ENCODE peak calls at places on chromosome 12, in seven cellular contexts. K is gastrocnemius medialis, A is GM12865, V is heart right ventricle, H is heart left ventricle, E is progenitor cell of endocrine pancreas, M is WTC11. R is an unnamed sample.
A peak's percentile ranks its signal among the peaks of the same experiment; 100 is the strongest.

GRCh38 chr12:107330901-107331431 is 237.6 kb upstream of the CRY1 start:
- DNase-seq in E (no peak), M (no peak), A (no peak), H (no peak), K (no peak), V (no peak), R (no peak)

GRCh38 chr12:115998119-115998633 is 279.3 kb downstream of the MED13L start:
- DNase-seq in H (no peak), E (no peak), K (no peak), M (peak; percentile 26), A (peak; percentile 53), V (no peak), R (no peak)

GRCh38 chr12:27732281-27732680 is 21.6 kb downstream of the MRPS35 start:
- DNase-seq in V (no peak), M (peak; percentile 34), K (no peak), E (no peak), H (no peak), A (peak; percentile 37), R (no peak)

GRCh38 chr12:57134949-57135348 is 6.7 kb downstream of the LRP1 start:
- DNase-seq in H (no peak), A (no peak), K (no peak), M (no peak), E (no peak), V (no peak), R (no peak)

GRCh38 chr12:52258335-52258901 is 16.0 kb upstream of the KRT86 start:
- DNase-seq in K (no peak), V (peak; percentile 33), A (no peak), H (no peak), M (peak; percentile 64), E (peak; percentile 31), R (no peak)

GRCh38 chr12:111066744-111067437 is 146.5 kb upstream of the MYL2 start:
- DNase-seq in K (no peak), H (no peak), A (peak; percentile 13), M (no peak), E (no peak), V (no peak), R (no peak)

GRCh38 chr12:42568952-42569916 is 20.3 kb downstream of the PRICKLE1 start:
- DNase-seq in K (no peak), M (no peak), E (no peak), A (peak; percentile 61), V (no peak), H (no peak), R (no peak)

GRCh38 chr12:57754411-57755193 is at the start of gene MARCHF9:
- DNase-seq in E (no peak), K (no peak), M (peak; percentile 77), A (peak; percentile 86), V (peak; percentile 60), H (peak; percentile 62), R (no peak)

GRCh38 chr12:129659927-129660326 is 243.9 kb downstream of the TMEM132D start:
- DNase-seq in A (no peak), M (no peak), E (no peak), H (no peak), K (no peak), V (no peak), R (no peak)

GRCh38 chr12:988616-989015 is 2.4 kb upstream of the ERC1 start:
- DNase-seq in K (no peak), V (no peak), E (no peak), M (no peak), A (no peak), H (no peak), R (no peak)

GRCh38 chr12:71610036-71610795 is 53.4 kb downstream of the ZFC3H1 start:
- DNase-seq in V (no peak), A (no peak), E (no peak), K (no peak), M (no peak), H (no peak), R (no peak)

GRCh38 chr12:64318605-64319004 is 72.0 kb downstream of the C12orf56 start:
- DNase-seq in K (no peak), H (no peak), E (no peak), V (no peak), A (peak; percentile 72), M (peak; percentile 65), R (no peak)

GRCh38 chr12:59372971-59373370 is 222.9 kb upstream of the SLC16A7 start:
- DNase-seq in V (no peak), E (no peak), A (peak; percentile 13), M (peak; percentile 44), K (no peak), H (no peak), R (no peak)

GRCh38 chr12:121170581-121171260 is 38.0 kb downstream of the P2RX7 start:
- DNase-seq in A (no peak), K (no peak), H (no peak), E (no peak), V (no peak), M (no peak), R (no peak)

GRCh38 chr12:13250416-13250815 is 53.9 kb downstream of the EMP1 start:
- DNase-seq in E (no peak), M (no peak), V (no peak), K (no peak), A (no peak), H (no peak), R (no peak)

GRCh38 chr12:130226771-130227170 is 64.5 kb downstream of the FZD10 start:
- DNase-seq in K (no peak), H (no peak), E (no peak), M (no peak), A (no peak), V (no peak), R (no peak)

GRCh38 chr12:55912908-55913307 is 14.8 kb downstream of the PYM1 start:
- DNase-seq in H (no peak), K (no peak), V (no peak), M (no peak), E (no peak), A (no peak), R (no peak)

GRCh38 chr12:95836185-95836609 is 22.6 kb upstream of the SNRPF start:
- DNase-seq in A (no peak), H (no peak), M (no peak), K (no peak), E (no peak), V (no peak), R (no peak)

GRCh38 chr12:59651230-59651920 is 55.5 kb downstream of the SLC16A7 start:
- DNase-seq in M (no peak), A (no peak), H (no peak), K (no peak), V (no peak), E (no peak), R (no peak)

GRCh38 chr12:18589316-18589715 is 148.5 kb downstream of the PLCZ1 start:
- DNase-seq in K (no peak), H (no peak), A (no peak), M (no peak), V (no peak), E (no peak), R (no peak)
- TF ChIP-seq CTCF in K (no peak), H (peak; percentile 15), A (no peak), M (no peak), V (no peak), E (no peak), R (peak; percentile 19)

DNA sequence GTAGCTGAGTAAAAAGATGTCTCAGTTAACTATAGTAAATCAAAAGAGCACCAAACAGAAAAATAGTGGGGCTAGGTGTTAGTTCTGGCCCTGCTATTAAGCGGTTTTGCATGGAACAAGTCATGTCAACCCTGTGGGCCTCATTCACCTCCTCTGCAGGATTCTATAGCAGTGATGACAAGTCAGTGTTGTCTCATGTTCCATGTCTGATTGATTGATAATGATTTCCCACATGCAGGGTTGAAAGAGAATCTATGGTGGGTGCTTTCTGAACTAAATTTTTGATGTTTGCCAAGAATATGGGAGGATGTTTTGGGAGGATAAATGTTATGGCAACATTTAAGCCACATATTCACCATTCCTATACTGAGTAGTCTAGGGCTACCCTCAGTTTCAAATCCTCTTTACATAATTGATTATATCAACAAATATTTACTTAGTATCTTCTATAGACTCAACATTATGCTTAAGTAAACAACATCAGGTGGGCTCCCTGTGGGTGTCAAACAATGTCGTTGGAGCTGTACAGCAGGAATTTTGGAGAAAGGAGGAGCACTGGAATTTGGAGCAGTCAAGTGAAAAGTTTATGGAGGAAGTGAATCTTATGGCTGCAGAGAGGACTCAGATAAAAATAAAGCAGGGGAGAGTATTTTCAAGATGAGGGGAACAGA is 48.6 kb downstream of the IRAK3 start:
- DNase-seq in K (no peak), V (no peak), E (no peak), H (no peak), M (no peak), A (no peak), R (no peak)
- TF ChIP-seq CTCF in K (no peak), V (no peak), E (no peak), H (no peak), M (no peak), A (no peak), R (no peak)

DNA sequence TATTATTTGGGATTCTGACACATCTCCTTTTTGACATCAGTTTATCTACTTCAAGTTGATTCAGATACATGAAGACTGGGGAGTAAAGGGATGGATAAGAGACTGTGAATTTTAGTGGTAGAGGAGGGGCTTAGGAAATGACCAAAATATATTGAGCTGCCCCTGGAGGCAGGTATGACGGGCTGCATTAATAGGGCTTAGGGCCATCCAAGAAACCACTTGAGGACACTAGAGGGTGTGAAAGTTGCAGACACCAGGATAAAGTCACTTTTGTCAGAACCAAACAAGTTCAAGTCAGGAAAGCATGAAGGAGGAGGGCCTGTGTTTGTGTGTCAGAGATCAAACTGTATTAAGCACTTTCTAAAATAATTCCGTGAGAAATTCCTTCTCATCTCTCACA is 137.1 kb downstream of the SLC38A1 start:
- DNase-seq in K (no peak), V (no peak), E (no peak), H (no peak), M (no peak), A (peak; percentile 19), R (no peak)
- TF ChIP-seq CTCF in K (no peak), V (peak; percentile 12), E (peak; percentile 7), H (peak; percentile 19), M (no peak), A (no peak), R (peak; percentile 21)

DNA sequence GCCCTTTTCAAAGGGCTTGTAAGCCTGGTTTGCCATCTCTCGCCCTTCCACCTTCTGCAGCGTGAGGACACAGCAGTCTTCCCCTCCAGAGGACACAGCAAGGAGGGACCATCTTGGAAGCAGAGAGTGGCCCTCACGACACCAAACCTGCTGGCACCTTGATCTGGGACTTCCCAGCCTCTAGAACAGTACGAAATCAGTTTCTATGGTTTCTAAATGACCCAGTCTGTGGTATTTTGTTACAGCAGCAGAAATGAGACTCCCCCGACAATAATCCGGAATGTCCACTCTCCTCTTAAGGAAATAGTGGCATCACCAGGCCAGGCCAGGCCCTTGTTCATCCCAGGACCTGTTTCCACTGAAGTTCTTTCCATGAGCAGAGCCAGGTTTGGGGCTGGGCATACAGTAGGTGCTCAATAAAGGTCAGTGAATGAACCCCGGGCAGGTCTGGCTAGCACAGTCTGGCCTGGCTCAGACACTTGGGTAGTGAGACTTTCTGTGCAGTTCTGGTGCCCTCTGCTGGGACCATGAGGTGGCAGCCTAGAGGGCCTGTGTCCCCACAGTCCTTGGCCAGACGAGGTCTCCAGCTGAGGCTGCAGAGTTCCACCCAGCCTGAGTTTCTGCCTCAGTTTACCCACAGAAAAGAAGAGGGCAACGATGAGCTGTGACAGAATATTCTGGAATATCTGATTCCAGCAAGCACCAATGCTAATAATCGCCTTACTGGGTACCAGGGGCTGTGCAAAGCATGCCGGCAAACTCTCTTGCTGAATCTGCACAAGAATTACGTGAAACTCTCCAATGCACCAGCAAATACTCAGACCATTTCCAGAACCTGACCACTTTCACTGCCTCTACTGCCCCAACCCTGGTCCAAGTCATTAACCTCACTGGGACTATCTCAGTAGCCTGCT is 14.0 kb downstream of the ABCB9 start:
- DNase-seq in V (peak; percentile 73), A (peak; percentile 86), M (peak; percentile 75), K (peak; percentile 45), H (peak; percentile 77), E (peak; percentile 52), R (peak; percentile 90)
- TF ChIP-seq CTCF in V (peak; percentile 91), A (peak; percentile 92), M (peak; percentile 37), K (peak; percentile 83), H (peak; percentile 94), E (peak; percentile 82), R (peak; percentile 95)

GRCh38 chr12:45257185-45257585 is 41.3 kb downstream of the ANO6 start:
- DNase-seq in M (no peak), A (peak; percentile 58), H (no peak), K (no peak), V (no peak), E (no peak), R (no peak)
- TF ChIP-seq CTCF in M (no peak), A (peak; percentile 2), H (no peak), K (no peak), V (no peak), E (no peak), R (no peak)

R was measured in osteocyte.